ENCODE peak calls at places on chromosomes 4 and X, in five cellular contexts. J, H, O, N and U are unnamed samples.
A peak's percentile ranks its signal among the peaks of the same experiment; 100 is the strongest.

GRCh38 chr4:162959056-162959455 is 207.6 kb downstream of the NAF1 start:
- DNase-seq in H (no peak), N (no peak), J (no peak), O (no peak), U (no peak)

GRCh38 chrX:150649096-150649870 is 43.9 kb upstream of the MTMR1 start:
- DNase-seq in H (no peak), O (peak; percentile 4), J (no peak), N (peak; percentile 45), U (no peak)

GRCh38 chrX:10660171-10660570 is 39.8 kb upstream of the MID1 start:
- DNase-seq in H (no peak), N (no peak), J (no peak), O (no peak), U (no peak)

GRCh38 chr4:41360911-41361830 is 104.4 kb downstream of the UCHL1 start:
- DNase-seq in H (peak; percentile 50), J (peak; percentile 78), O (no peak), N (peak; percentile 18), U (no peak)

GRCh38 chr4:174764105-174764729 is 64.8 kb downstream of the GLRA3 start:
- DNase-seq in H (no peak), N (peak; percentile 74), J (no peak), O (peak; percentile 11), U (no peak)

GRCh38 chrX:153651540-153652079 is 4.6 kb downstream of the DUSP9 start:
- DNase-seq in O (no peak), J (peak; percentile 55), N (no peak), H (no peak), U (no peak)

GRCh38 chrX:68432648-68433047 is 647 bp downstream of the OPHN1 start:
- DNase-seq in H (no peak), O (no peak), N (peak; percentile 29), J (no peak), U (no peak)

GRCh38 chrX:154490021-154490413 is 412 bp downstream of the SLC10A3 start:
- DNase-seq in N (peak; percentile 41), J (peak; percentile 80), O (no peak), H (no peak), U (peak; percentile 32)

GRCh38 chr4:169407217-169407845 is 136.6 kb upstream of the SH3RF1 start:
- DNase-seq in O (no peak), N (no peak), H (no peak), J (no peak), U (no peak)

GRCh38 chrX:129403974-129404669 is 119.2 kb downstream of the SMARCA1 start:
- DNase-seq in N (peak; percentile 3), O (no peak), J (no peak), H (no peak), U (no peak)

GRCh38 chr4:82431026-82431745 is 796 bp downstream of the ENOPH1 start:
- DNase-seq in H (peak; percentile 39), N (no peak), O (no peak), J (peak; percentile 74), U (peak; percentile 54)

GRCh38 chr4:112514449-112515277 is 1.3 kb downstream of the NEUROG2 start:
- DNase-seq in H (no peak), O (no peak), J (no peak), N (no peak), U (no peak)

GRCh38 chr4:185016101-185016940 is 2.0 kb upstream of the HELT start:
- DNase-seq in N (no peak), O (no peak), J (no peak), H (no peak), U (no peak)

GRCh38 chrX:47026198-47026597 is 52.0 kb upstream of the RGN start:
- DNase-seq in J (no peak), O (no peak), N (no peak), H (no peak), U (no peak)

GRCh38 chr4:107721436-107722090 is 1.5 kb upstream of the PAPSS1 start:
- DNase-seq in J (no peak), H (no peak), O (no peak), N (no peak), U (peak; percentile 56)

GRCh38 chr4:39384563-39384962 is 18.4 kb upstream of the RFC1 start:
- DNase-seq in N (no peak), H (no peak), J (no peak), O (no peak), U (no peak)

GRCh38 chrX:21581479-21581878 is 76.7 kb downstream of the KLHL34 start:
- DNase-seq in N (no peak), O (no peak), H (no peak), J (no peak), U (no peak)
- TF ChIP-seq CTCF in N (no peak), O (no peak), H (no peak), J (no peak), U (no peak)

GRCh38 chr4:179130122-179130714 is 1688.0 kb upstream of the AGA start:
- DNase-seq in H (no peak), J (no peak), O (no peak), N (no peak), U (no peak)

GRCh38 chr4:179124419-179124818 is 1682.2 kb upstream of the AGA start:
- DNase-seq in O (no peak), N (no peak), J (no peak), H (no peak), U (no peak)

GRCh38 chr4:179124957-179125356 is 1682.7 kb upstream of the AGA start:
- DNase-seq in H (no peak), J (no peak), O (no peak), N (no peak), U (no peak)

GRCh38 chr4:179125870-179126269 is 1683.6 kb upstream of the AGA start:
- DNase-seq in O (no peak), J (no peak), N (no peak), H (no peak), U (no peak)

GRCh38 chr4:179128299-179128698 is 1686.1 kb upstream of the AGA start:
- DNase-seq in H (no peak), N (no peak), O (no peak), J (no peak), U (no peak)
- H3K4me3 ChIP-seq in H (no peak overlapping the region), N (no peak overlapping the region), O (no peak overlapping the region), J (no peak overlapping the region), U (no peak overlapping the region)

GRCh38 chr4:7151668-7152227 is 40.6 kb upstream of the SORCS2 start:
- DNase-seq in O (no peak), N (no peak), J (no peak), H (no peak), U (no peak)
- TF ChIP-seq CTCF in O (no peak), N (no peak), J (no peak), H (no peak), U (no peak)

GRCh38 chr4:139171878-139172691 is 4.9 kb downstream of the ELF2 start:
- DNase-seq in O (no peak), H (no peak), J (no peak), N (peak; percentile 39), U (no peak)
- H3K4me3 ChIP-seq in O (no peak overlapping the region), H (no peak overlapping the region), J (no peak overlapping the region), N (no peak overlapping the region), U (no peak overlapping the region)